ENCODE peak calls at places on chromosomes 6 and 20, in ten cellular contexts. One of them, this sample, is unnamed. For H3K27me3, the result is how much of the 10 kb centered on the place peaks cover.

GRCh38 chr6:63496388-63496804 is 75.9 kb upstream of the LOC128125822 start:
- DNase-seq in keratinocyte: no peak
- DNase-seq in PC-9: no peak
- DNase-seq in GM23338: no peak
- DNase-seq in fibroblast of lung: no peak
- DNase-seq in astrocyte: no peak
- DNase-seq in PC-3: peak
- DNase-seq in HCT116: no peak
- DNase-seq in MM.1S: no peak
- DNase-seq in endothelial cell of umbilical vein: no peak
- DNase-seq in this sample: no peak

GRCh38 chr20:16922834-16923233 is 174.7 kb downstream of the OTOR start:
- DNase-seq in astrocyte: peak
- DNase-seq in GM23338: no peak
- DNase-seq in keratinocyte: no peak
- DNase-seq in PC-9: no peak
- DNase-seq in endothelial cell of umbilical vein: no peak
- DNase-seq in fibroblast of lung: peak
- DNase-seq in HCT116: no peak
- DNase-seq in PC-3: peak
- DNase-seq in MM.1S: no peak
- DNase-seq in this sample: peak

GRCh38 chr6:107574856-107575255 is 84.9 kb downstream of the SOBP start:
- DNase-seq in endothelial cell of umbilical vein: no peak
- DNase-seq in fibroblast of lung: no peak
- DNase-seq in astrocyte: no peak
- DNase-seq in PC-9: no peak
- DNase-seq in keratinocyte: no peak
- DNase-seq in HCT116: no peak
- DNase-seq in PC-3: no peak
- DNase-seq in GM23338: no peak
- DNase-seq in MM.1S: peak
- DNase-seq in this sample: no peak

GRCh38 chr20:21064924-21065323 is 41.2 kb downstream of the LINC00237 start:
- DNase-seq in endothelial cell of umbilical vein: no peak
- DNase-seq in PC-3: no peak
- DNase-seq in HCT116: no peak
- DNase-seq in astrocyte: no peak
- DNase-seq in keratinocyte: no peak
- DNase-seq in fibroblast of lung: no peak
- DNase-seq in MM.1S: no peak
- DNase-seq in PC-9: no peak
- DNase-seq in GM23338: no peak
- DNase-seq in this sample: no peak

GRCh38 chr6:40171343-40171742 is 237.1 kb upstream of the MOCS1 start:
- DNase-seq in PC-3: no peak
- DNase-seq in HCT116: no peak
- DNase-seq in GM23338: no peak
- DNase-seq in fibroblast of lung: no peak
- DNase-seq in endothelial cell of umbilical vein: no peak
- DNase-seq in astrocyte: no peak
- DNase-seq in keratinocyte: no peak
- DNase-seq in PC-9: no peak
- DNase-seq in MM.1S: no peak
- DNase-seq in this sample: no peak

GRCh38 chr6:162416845-162417537 is 310.6 kb downstream of the PRKN start:
- DNase-seq in PC-9: no peak
- DNase-seq in keratinocyte: no peak
- DNase-seq in astrocyte: no peak
- DNase-seq in endothelial cell of umbilical vein: no peak
- DNase-seq in HCT116: no peak
- DNase-seq in MM.1S: no peak
- DNase-seq in fibroblast of lung: no peak
- DNase-seq in PC-3: no peak
- DNase-seq in GM23338: no peak
- DNase-seq in this sample: no peak

GRCh38 chr20:46688151-46689081 is 828 bp downstream of the TP53RK start:
- DNase-seq in GM23338: no peak
- DNase-seq in keratinocyte: no peak
- DNase-seq in astrocyte: peak
- DNase-seq in fibroblast of lung: peak
- DNase-seq in HCT116: no peak
- DNase-seq in MM.1S: no peak
- DNase-seq in endothelial cell of umbilical vein: peak
- DNase-seq in PC-9: no peak
- DNase-seq in PC-3: peak
- DNase-seq in this sample: peak

GRCh38 chr6:168007592-168008338 is 10.3 kb downstream of the KIF25 start:
- DNase-seq in PC-9: peak
- DNase-seq in endothelial cell of umbilical vein: peak
- DNase-seq in MM.1S: no peak
- DNase-seq in GM23338: no peak
- DNase-seq in astrocyte: peak
- DNase-seq in fibroblast of lung: peak
- DNase-seq in PC-3: peak
- DNase-seq in HCT116: peak
- DNase-seq in keratinocyte: peak
- DNase-seq in this sample: peak

GRCh38 chr6:170023620-170024521 is 267.0 kb downstream of the DLL1 start:
- DNase-seq in HCT116: no peak
- DNase-seq in astrocyte: no peak
- DNase-seq in endothelial cell of umbilical vein: no peak
- DNase-seq in MM.1S: no peak
- DNase-seq in GM23338: no peak
- DNase-seq in fibroblast of lung: no peak
- DNase-seq in keratinocyte: no peak
- DNase-seq in PC-9: no peak
- DNase-seq in PC-3: no peak
- DNase-seq in this sample: no peak

GRCh38 chr20:308427-309038 is 11.2 kb downstream of the ZCCHC3 start:
- DNase-seq in GM23338: no peak
- DNase-seq in fibroblast of lung: no peak
- DNase-seq in keratinocyte: peak
- DNase-seq in MM.1S: no peak
- DNase-seq in PC-9: no peak
- DNase-seq in PC-3: peak
- DNase-seq in astrocyte: no peak
- DNase-seq in HCT116: no peak
- DNase-seq in endothelial cell of umbilical vein: no peak
- DNase-seq in this sample: no peak

GRCh38 chr20:50819344-50819743 is 24.5 kb downstream of the BCAS4 start:
- DNase-seq in endothelial cell of umbilical vein: no peak
- DNase-seq in PC-3: no peak
- DNase-seq in PC-9: no peak
- DNase-seq in fibroblast of lung: no peak
- DNase-seq in HCT116: no peak
- DNase-seq in keratinocyte: no peak
- DNase-seq in GM23338: no peak
- DNase-seq in astrocyte: no peak
- DNase-seq in MM.1S: no peak
- DNase-seq in this sample: no peak

GRCh38 chr20:57708694-57709673 is 831 bp downstream of the PMEPA1 start:
- DNase-seq in HCT116: no peak
- DNase-seq in GM23338: no peak
- DNase-seq in keratinocyte: no peak
- DNase-seq in endothelial cell of umbilical vein: peak
- DNase-seq in astrocyte: no peak
- DNase-seq in PC-9: no peak
- DNase-seq in MM.1S: no peak
- DNase-seq in fibroblast of lung: no peak
- DNase-seq in PC-3: no peak
- DNase-seq in this sample: peak

GRCh38 chr20:15032352-15032622 is 694.9 kb upstream of the FLRT3 start:
- DNase-seq in endothelial cell of umbilical vein: no peak
- DNase-seq in fibroblast of lung: no peak
- DNase-seq in HCT116: no peak
- DNase-seq in astrocyte: no peak
- DNase-seq in PC-9: no peak
- DNase-seq in GM23338: no peak
- DNase-seq in keratinocyte: no peak
- DNase-seq in PC-3: no peak
- DNase-seq in MM.1S: no peak
- DNase-seq in this sample: no peak

DNA sequence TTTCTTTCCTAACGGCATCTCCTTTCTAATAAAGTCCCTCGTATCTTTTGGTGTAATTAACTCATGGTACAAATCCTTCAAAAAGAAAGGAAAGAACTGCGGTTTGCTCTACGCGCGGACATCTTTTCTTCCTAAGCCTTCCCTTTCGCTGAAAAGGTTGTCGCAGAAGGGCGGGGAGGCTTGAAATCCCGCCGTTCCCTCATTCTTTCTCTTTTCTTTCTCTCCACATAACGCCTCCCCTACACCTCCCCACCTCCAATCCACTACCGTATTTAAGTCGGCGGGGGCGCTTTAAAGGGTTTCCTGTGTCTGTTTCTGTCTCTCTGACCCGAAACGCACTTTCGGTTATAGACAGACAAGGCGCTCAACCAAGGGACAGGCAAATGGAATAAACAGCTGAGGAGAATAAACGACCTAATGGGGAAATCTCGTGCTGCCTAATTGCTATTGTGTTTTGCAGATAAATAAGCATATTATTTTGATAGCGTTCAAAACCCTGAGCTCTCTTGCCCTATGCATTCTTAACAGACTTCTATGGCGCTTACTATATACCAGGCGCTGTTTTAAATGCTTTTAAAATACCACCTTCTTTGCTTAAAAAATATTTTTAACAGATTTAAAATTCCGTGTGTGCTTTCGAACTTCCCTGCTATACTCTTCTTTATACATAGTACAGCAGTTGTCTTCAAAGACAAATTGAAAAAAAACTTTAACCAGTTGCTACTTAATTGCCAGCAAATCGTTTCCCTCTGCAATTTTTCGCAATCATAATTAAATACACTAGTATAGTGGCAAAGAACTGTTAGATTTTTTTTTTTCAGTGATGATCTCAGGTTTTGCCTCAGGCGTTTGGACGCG is 2.5 kb upstream of the HEY2 start:
- DNase-seq in astrocyte: peak
- DNase-seq in GM23338: peak
- DNase-seq in PC-9: peak
- DNase-seq in PC-3: peak
- DNase-seq in MM.1S: peak
- DNase-seq in endothelial cell of umbilical vein: peak
- DNase-seq in fibroblast of lung: peak
- DNase-seq in HCT116: no peak
- DNase-seq in keratinocyte: no peak
- DNase-seq in this sample: no peak
- TF ChIP-seq EZH2 in astrocyte: no peak
- TF ChIP-seq EZH2 in GM23338: peak
- TF ChIP-seq EZH2 in PC-9: no peak
- TF ChIP-seq EZH2 in PC-3: peak
- TF ChIP-seq EZH2 in MM.1S: no peak
- TF ChIP-seq EZH2 in endothelial cell of umbilical vein: peak
- TF ChIP-seq EZH2 in fibroblast of lung: no peak
- TF ChIP-seq EZH2 in HCT116: no peak
- TF ChIP-seq EZH2 in keratinocyte: peak
- TF ChIP-seq EZH2 in this sample: no peak

GRCh38 chr6:49205526-49205925 is 257.5 kb downstream of the MMUT start:
- DNase-seq in PC-3: no peak
- DNase-seq in MM.1S: no peak
- DNase-seq in HCT116: no peak
- DNase-seq in PC-9: no peak
- DNase-seq in GM23338: no peak
- DNase-seq in endothelial cell of umbilical vein: no peak
- DNase-seq in astrocyte: no peak
- DNase-seq in keratinocyte: no peak
- DNase-seq in fibroblast of lung: no peak
- DNase-seq in this sample: no peak

GRCh38 chr6:49198015-49198414 is 265.0 kb downstream of the MMUT start:
- DNase-seq in endothelial cell of umbilical vein: no peak
- DNase-seq in GM23338: no peak
- DNase-seq in keratinocyte: no peak
- DNase-seq in HCT116: no peak
- DNase-seq in astrocyte: no peak
- DNase-seq in PC-9: no peak
- DNase-seq in MM.1S: no peak
- DNase-seq in fibroblast of lung: no peak
- DNase-seq in PC-3: no peak
- DNase-seq in this sample: no peak

DNA sequence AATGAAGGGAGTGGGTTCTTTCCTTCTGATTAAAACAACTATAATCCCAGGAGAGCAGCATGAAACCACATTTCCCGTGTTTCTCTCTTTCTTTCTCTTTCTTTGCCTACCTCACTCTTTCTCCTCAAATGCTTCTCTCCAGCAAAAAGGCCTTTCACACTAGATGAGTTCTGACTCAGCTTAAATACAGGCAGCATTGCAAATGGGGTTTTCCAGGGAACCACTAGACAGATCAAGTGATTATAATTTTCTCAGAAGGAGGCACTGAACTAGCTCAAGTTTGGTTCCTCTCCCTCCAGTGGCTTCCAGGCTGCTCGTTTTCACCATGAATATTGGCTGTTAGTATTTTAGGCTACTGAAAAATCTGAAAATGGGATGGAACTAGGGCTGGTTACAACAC is 260.1 kb downstream of the MMUT start:
- DNase-seq in PC-3: no peak
- DNase-seq in fibroblast of lung: no peak
- DNase-seq in PC-9: no peak
- DNase-seq in HCT116: no peak
- DNase-seq in keratinocyte: no peak
- DNase-seq in endothelial cell of umbilical vein: no peak
- DNase-seq in MM.1S: no peak
- DNase-seq in astrocyte: no peak
- DNase-seq in GM23338: no peak
- DNase-seq in this sample: no peak
- TF ChIP-seq CTCF in PC-3: no peak
- TF ChIP-seq CTCF in fibroblast of lung: no peak
- TF ChIP-seq CTCF in PC-9: no peak
- TF ChIP-seq CTCF in HCT116: no peak
- TF ChIP-seq CTCF in keratinocyte: no peak
- TF ChIP-seq CTCF in endothelial cell of umbilical vein: no peak
- TF ChIP-seq CTCF in MM.1S: no peak
- TF ChIP-seq CTCF in astrocyte: no peak
- TF ChIP-seq CTCF in GM23338: no peak
- TF ChIP-seq CTCF in this sample: no peak

DNA sequence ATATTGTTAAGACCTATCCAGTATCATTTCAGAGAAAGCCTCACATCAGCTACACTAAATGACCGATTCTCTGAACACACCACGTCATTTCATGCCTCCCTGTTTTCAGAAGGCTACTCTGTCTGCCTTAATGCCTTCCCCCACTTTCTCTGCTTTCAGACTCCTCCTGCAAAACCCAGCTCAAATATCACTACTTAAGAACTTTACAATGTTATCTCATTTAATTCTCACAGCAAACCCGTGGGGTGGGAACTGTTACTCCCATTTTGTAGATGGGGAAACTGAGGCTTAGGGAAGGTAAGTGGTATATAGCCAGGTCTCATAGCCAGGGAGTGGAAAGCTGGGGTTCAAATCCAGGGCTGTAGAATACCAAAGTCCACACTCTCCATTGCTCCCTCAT is 2.8 kb downstream of the CYP24A1 start:
- DNase-seq in endothelial cell of umbilical vein: no peak
- DNase-seq in GM23338: no peak
- DNase-seq in MM.1S: no peak
- DNase-seq in PC-3: no peak
- DNase-seq in PC-9: no peak
- DNase-seq in astrocyte: no peak
- DNase-seq in fibroblast of lung: no peak
- DNase-seq in keratinocyte: no peak
- DNase-seq in HCT116: no peak
- DNase-seq in this sample: no peak
- H3K27me3 ChIP-seq in endothelial cell of umbilical vein: under half
- H3K27me3 ChIP-seq in GM23338: half or more
- H3K27me3 ChIP-seq in MM.1S: under half
- H3K27me3 ChIP-seq in PC-3: under half
- H3K27me3 ChIP-seq in PC-9: under half
- H3K27me3 ChIP-seq in astrocyte: under half
- H3K27me3 ChIP-seq in fibroblast of lung: half or more
- H3K27me3 ChIP-seq in keratinocyte: under half
- H3K27me3 ChIP-seq in HCT116: under half
- H3K27me3 ChIP-seq in this sample: under half

GRCh38 chr20:62365814-62366369 is 1.2 kb downstream of the LAMA5 start:
- DNase-seq in HCT116: no peak
- DNase-seq in MM.1S: no peak
- DNase-seq in PC-3: peak
- DNase-seq in GM23338: peak
- DNase-seq in endothelial cell of umbilical vein: no peak
- DNase-seq in fibroblast of lung: no peak
- DNase-seq in PC-9: peak
- DNase-seq in astrocyte: no peak
- DNase-seq in keratinocyte: no peak
- DNase-seq in this sample: peak
- TF ChIP-seq EZH2 in HCT116: no peak
- TF ChIP-seq EZH2 in MM.1S: no peak
- TF ChIP-seq EZH2 in PC-3: no peak
- TF ChIP-seq EZH2 in GM23338: no peak
- TF ChIP-seq EZH2 in endothelial cell of umbilical vein: no peak
- TF ChIP-seq EZH2 in fibroblast of lung: no peak
- TF ChIP-seq EZH2 in PC-9: no peak
- TF ChIP-seq EZH2 in astrocyte: no peak
- TF ChIP-seq EZH2 in keratinocyte: no peak
- TF ChIP-seq EZH2 in this sample: no peak

This sample was measured in A673.